ENCODE peak calls at places on chromosomes 1 and 21, in five cellular contexts. One of them, this sample, is unnamed.

GRCh38 chr1:115062542-115063004 is 26.7 kb downstream of the TSPAN2 start:
- DNase-seq in sigmoid colon: no peak
- DNase-seq in Panc1: no peak
- DNase-seq in SK-N-SH: no peak
- DNase-seq in breast epithelium: no peak
- DNase-seq in this sample: peak; percentile 64

GRCh38 chr1:200673952-200674823 is 4.5 kb upstream of the DDX59 start:
- DNase-seq in sigmoid colon: no peak
- DNase-seq in Panc1: no peak
- DNase-seq in SK-N-SH: no peak
- DNase-seq in breast epithelium: no peak
- DNase-seq in this sample: no peak

GRCh38 chr1:171739646-171740045 is 2.2 kb downstream of the VAMP4 start:
- DNase-seq in sigmoid colon: no peak
- DNase-seq in Panc1: no peak
- DNase-seq in SK-N-SH: no peak
- DNase-seq in breast epithelium: no peak
- DNase-seq in this sample: no peak

GRCh38 chr21:14259669-14260458 is 43.9 kb downstream of the RBM11 start:
- DNase-seq in sigmoid colon: no peak
- DNase-seq in Panc1: peak; percentile 47
- DNase-seq in SK-N-SH: peak; percentile 44
- DNase-seq in breast epithelium: no peak
- DNase-seq in this sample: no peak

GRCh38 chr1:100499412-100499811 is 38.5 kb upstream of the GPR88 start:
- DNase-seq in sigmoid colon: no peak
- DNase-seq in Panc1: no peak
- DNase-seq in SK-N-SH: no peak
- DNase-seq in breast epithelium: no peak
- DNase-seq in this sample: no peak

GRCh38 chr21:38771536-38771935 is 34.2 kb upstream of the ETS2 start:
- DNase-seq in sigmoid colon: no peak
- DNase-seq in Panc1: no peak
- DNase-seq in SK-N-SH: no peak
- DNase-seq in breast epithelium: no peak
- DNase-seq in this sample: no peak

GRCh38 chr1:54377040-54377691 is 29.0 kb downstream of the SSBP3 start:
- DNase-seq in sigmoid colon: no peak
- DNase-seq in Panc1: no peak
- DNase-seq in SK-N-SH: no peak
- DNase-seq in breast epithelium: no peak
- DNase-seq in this sample: peak; percentile 61

GRCh38 chr1:243322326-243322725 is 66.5 kb downstream of the SDCCAG8 start:
- DNase-seq in sigmoid colon: no peak
- DNase-seq in Panc1: no peak
- DNase-seq in SK-N-SH: no peak
- DNase-seq in breast epithelium: no peak
- DNase-seq in this sample: no peak

GRCh38 chr1:99788896-99789295 is 22.5 kb upstream of the FRRS1 start:
- DNase-seq in sigmoid colon: no peak
- DNase-seq in Panc1: no peak
- DNase-seq in SK-N-SH: no peak
- DNase-seq in breast epithelium: no peak
- DNase-seq in this sample: no peak

GRCh38 chr1:14945132-14946010 is 208.2 kb upstream of the TMEM51 start:
- DNase-seq in sigmoid colon: peak; percentile 88
- DNase-seq in Panc1: no peak
- DNase-seq in SK-N-SH: peak; percentile 85
- DNase-seq in breast epithelium: no peak
- DNase-seq in this sample: peak; percentile 30

GRCh38 chr21:39715804-39716397 is 29.1 kb upstream of the IGSF5 start:
- DNase-seq in sigmoid colon: peak; percentile 68
- DNase-seq in Panc1: no peak
- DNase-seq in SK-N-SH: peak; percentile 54
- DNase-seq in breast epithelium: no peak
- DNase-seq in this sample: peak; percentile 65

GRCh38 chr1:35683012-35683411 is 35.7 kb downstream of the C1orf216 start:
- DNase-seq in sigmoid colon: no peak
- DNase-seq in Panc1: no peak
- DNase-seq in SK-N-SH: no peak
- DNase-seq in breast epithelium: no peak
- DNase-seq in this sample: no peak

GRCh38 chr1:245645406-245645805 is 490.6 kb downstream of the KIF26B start:
- DNase-seq in sigmoid colon: no peak
- DNase-seq in Panc1: no peak
- DNase-seq in SK-N-SH: no peak
- DNase-seq in breast epithelium: no peak
- DNase-seq in this sample: no peak

GRCh38 chr1:229855999-229856650 is 210.9 kb upstream of the GALNT2 start:
- DNase-seq in sigmoid colon: no peak
- DNase-seq in Panc1: no peak
- DNase-seq in SK-N-SH: peak; percentile 28
- DNase-seq in breast epithelium: no peak
- DNase-seq in this sample: no peak

GRCh38 chr1:23528245-23528978 is 2.6 kb downstream of the E2F2 start:
- DNase-seq in sigmoid colon: peak; percentile 80
- DNase-seq in Panc1: peak; percentile 82
- DNase-seq in SK-N-SH: peak; percentile 45
- DNase-seq in breast epithelium: peak; percentile 83
- DNase-seq in this sample: peak; percentile 92
- TF ChIP-seq POLR2AphosphoS5 in sigmoid colon: no peak
- TF ChIP-seq POLR2AphosphoS5 in Panc1: no peak
- TF ChIP-seq POLR2AphosphoS5 in SK-N-SH: no peak
- TF ChIP-seq POLR2AphosphoS5 in breast epithelium: no peak
- TF ChIP-seq POLR2AphosphoS5 in this sample: no peak

DNA sequence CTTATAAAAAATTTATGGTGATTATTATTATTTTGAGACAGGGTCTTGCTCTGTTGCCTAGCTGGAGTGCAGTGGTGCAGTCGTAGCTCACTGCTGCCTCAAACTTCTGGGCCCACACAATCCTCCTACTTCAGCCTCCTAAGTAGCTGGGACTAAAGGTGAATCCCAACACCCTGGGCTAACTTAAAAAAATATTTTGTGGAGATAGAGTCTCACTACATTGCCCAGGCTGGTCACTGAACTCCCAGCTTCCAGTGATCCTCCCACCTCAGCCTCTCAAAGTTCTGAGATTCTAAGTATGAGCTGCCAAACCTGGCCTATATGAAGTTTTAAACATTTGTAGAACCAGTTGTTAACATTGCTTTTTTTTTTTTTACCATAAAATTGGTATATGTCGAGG is 18.2 kb downstream of the NFIA start:
- DNase-seq in sigmoid colon: no peak
- DNase-seq in Panc1: no peak
- DNase-seq in SK-N-SH: no peak
- DNase-seq in breast epithelium: no peak
- DNase-seq in this sample: no peak
- H3K4me3 ChIP-seq in sigmoid colon: no peak overlapping the region
- H3K4me3 ChIP-seq in Panc1: no peak overlapping the region
- H3K4me3 ChIP-seq in SK-N-SH: no peak overlapping the region
- H3K4me3 ChIP-seq in breast epithelium: no peak overlapping the region
- H3K4me3 ChIP-seq in this sample: no peak overlapping the region

DNA sequence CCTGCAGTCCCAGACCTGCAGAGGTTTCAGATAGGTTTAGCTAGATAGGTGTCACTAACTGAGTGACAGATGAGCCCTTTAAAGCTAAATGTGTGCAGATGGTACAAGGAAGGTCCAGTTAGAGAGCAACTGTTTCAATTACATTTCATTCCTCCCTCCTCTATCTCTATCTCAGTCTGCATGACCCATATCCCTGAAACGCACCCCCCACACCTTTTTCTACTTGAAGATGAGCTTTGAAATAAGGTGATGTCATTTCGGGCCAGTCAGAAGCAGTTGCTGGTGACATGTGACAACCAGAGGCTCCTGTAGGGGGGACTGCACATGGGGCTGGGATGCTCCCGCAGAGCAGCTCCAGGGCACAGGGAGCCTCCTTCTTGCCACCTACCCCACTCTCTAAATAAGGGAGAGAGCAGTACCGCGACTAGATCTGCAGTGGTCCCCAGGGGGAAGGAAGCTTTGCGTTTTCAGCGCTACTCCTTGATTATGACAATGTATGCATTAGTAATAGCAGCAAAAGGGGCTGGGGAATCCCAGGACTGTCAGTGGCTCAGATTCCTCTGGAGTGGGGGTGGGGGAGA is 4.3 kb downstream of the ATP8B2 start:
- DNase-seq in sigmoid colon: no peak
- DNase-seq in Panc1: no peak
- DNase-seq in SK-N-SH: peak; percentile 26
- DNase-seq in breast epithelium: no peak
- DNase-seq in this sample: no peak
- TF ChIP-seq POLR2AphosphoS5 in sigmoid colon: no peak
- TF ChIP-seq POLR2AphosphoS5 in Panc1: no peak
- TF ChIP-seq POLR2AphosphoS5 in SK-N-SH: no peak
- TF ChIP-seq POLR2AphosphoS5 in breast epithelium: no peak
- TF ChIP-seq POLR2AphosphoS5 in this sample: no peak

DNA sequence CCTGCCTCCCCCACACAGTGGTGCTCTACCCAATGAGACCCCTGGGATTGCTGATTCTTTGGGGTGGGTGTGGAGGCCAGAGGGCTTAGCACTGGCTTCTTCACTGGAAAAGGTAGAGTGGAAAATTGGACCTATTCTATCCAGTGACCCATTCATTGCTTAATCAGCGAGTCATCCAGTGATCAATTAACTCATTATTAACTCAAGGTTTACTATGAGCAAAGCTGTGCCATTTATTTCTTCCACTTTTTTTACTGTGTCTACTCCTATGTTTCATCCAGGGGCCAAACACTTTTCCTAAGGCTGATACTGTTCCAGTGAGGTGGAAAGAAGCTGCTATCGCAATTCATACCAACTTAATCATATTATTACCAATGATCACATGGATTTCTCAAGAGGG is 363.9 kb downstream of the RPS6KC1 start:
- DNase-seq in sigmoid colon: no peak
- DNase-seq in Panc1: no peak
- DNase-seq in SK-N-SH: no peak
- DNase-seq in breast epithelium: no peak
- DNase-seq in this sample: no peak
- H3K4me3 ChIP-seq in sigmoid colon: no peak overlapping the region
- H3K4me3 ChIP-seq in Panc1: no peak overlapping the region
- H3K4me3 ChIP-seq in SK-N-SH: no peak overlapping the region
- H3K4me3 ChIP-seq in breast epithelium: no peak overlapping the region
- H3K4me3 ChIP-seq in this sample: no peak overlapping the region

GRCh38 chr1:28577052-28577678 is 14.9 kb upstream of the RAB42 start:
- DNase-seq in sigmoid colon: no peak
- DNase-seq in Panc1: no peak
- DNase-seq in SK-N-SH: no peak
- DNase-seq in breast epithelium: no peak
- DNase-seq in this sample: no peak
- TF ChIP-seq POLR2AphosphoS5 in sigmoid colon: no peak
- TF ChIP-seq POLR2AphosphoS5 in Panc1: peak; percentile 21
- TF ChIP-seq POLR2AphosphoS5 in SK-N-SH: peak; percentile 38
- TF ChIP-seq POLR2AphosphoS5 in breast epithelium: no peak
- TF ChIP-seq POLR2AphosphoS5 in this sample: no peak

GRCh38 chr1:6386371-6386949 is 7.1 kb downstream of the ACOT7 start:
- DNase-seq in sigmoid colon: no peak
- DNase-seq in Panc1: no peak
- DNase-seq in SK-N-SH: no peak
- DNase-seq in breast epithelium: no peak
- DNase-seq in this sample: no peak
- H3K4me3 ChIP-seq in sigmoid colon: no peak overlapping the region
- H3K4me3 ChIP-seq in Panc1: peak overlapping the region; percentile 25
- H3K4me3 ChIP-seq in SK-N-SH: peak overlapping the region; percentile 45
- H3K4me3 ChIP-seq in breast epithelium: no peak overlapping the region
- H3K4me3 ChIP-seq in this sample: no peak overlapping the region

GRCh38 chr1:32208891-32209309 is at the start of gene DCDC2B:
- DNase-seq in sigmoid colon: no peak
- DNase-seq in Panc1: no peak
- DNase-seq in SK-N-SH: peak; percentile 43
- DNase-seq in breast epithelium: peak; percentile 83
- DNase-seq in this sample: peak; percentile 89
- TF ChIP-seq POLR2AphosphoS5 in sigmoid colon: no peak
- TF ChIP-seq POLR2AphosphoS5 in Panc1: no peak
- TF ChIP-seq POLR2AphosphoS5 in SK-N-SH: no peak
- TF ChIP-seq POLR2AphosphoS5 in breast epithelium: no peak
- TF ChIP-seq POLR2AphosphoS5 in this sample: no peak

GRCh38 chr21:36185498-36185897 is 28.9 kb downstream of the DOP1B start:
- DNase-seq in sigmoid colon: no peak
- DNase-seq in Panc1: no peak
- DNase-seq in SK-N-SH: no peak
- DNase-seq in breast epithelium: no peak
- DNase-seq in this sample: no peak

GRCh38 chr21:36188937-36189336 is 32.3 kb downstream of the DOP1B start:
- DNase-seq in sigmoid colon: no peak
- DNase-seq in Panc1: no peak
- DNase-seq in SK-N-SH: no peak
- DNase-seq in breast epithelium: no peak
- DNase-seq in this sample: no peak

GRCh38 chr21:36186506-36187399 is 30.1 kb downstream of the DOP1B start:
- DNase-seq in sigmoid colon: no peak
- DNase-seq in Panc1: no peak
- DNase-seq in SK-N-SH: no peak
- DNase-seq in breast epithelium: no peak
- DNase-seq in this sample: no peak

GRCh38 chr21:36190736-36191135 is 34.1 kb downstream of the DOP1B start:
- DNase-seq in sigmoid colon: no peak
- DNase-seq in Panc1: no peak
- DNase-seq in SK-N-SH: no peak
- DNase-seq in breast epithelium: no peak
- DNase-seq in this sample: no peak

GRCh38 chr21:36188081-36188681 is 31.6 kb downstream of the DOP1B start:
- DNase-seq in sigmoid colon: no peak
- DNase-seq in Panc1: no peak
- DNase-seq in SK-N-SH: no peak
- DNase-seq in breast epithelium: peak; percentile 63
- DNase-seq in this sample: peak; percentile 90
- H3K4me3 ChIP-seq in sigmoid colon: no peak overlapping the region
- H3K4me3 ChIP-seq in Panc1: no peak overlapping the region
- H3K4me3 ChIP-seq in SK-N-SH: no peak overlapping the region
- H3K4me3 ChIP-seq in breast epithelium: no peak overlapping the region
- H3K4me3 ChIP-seq in this sample: no peak overlapping the region

DNA sequence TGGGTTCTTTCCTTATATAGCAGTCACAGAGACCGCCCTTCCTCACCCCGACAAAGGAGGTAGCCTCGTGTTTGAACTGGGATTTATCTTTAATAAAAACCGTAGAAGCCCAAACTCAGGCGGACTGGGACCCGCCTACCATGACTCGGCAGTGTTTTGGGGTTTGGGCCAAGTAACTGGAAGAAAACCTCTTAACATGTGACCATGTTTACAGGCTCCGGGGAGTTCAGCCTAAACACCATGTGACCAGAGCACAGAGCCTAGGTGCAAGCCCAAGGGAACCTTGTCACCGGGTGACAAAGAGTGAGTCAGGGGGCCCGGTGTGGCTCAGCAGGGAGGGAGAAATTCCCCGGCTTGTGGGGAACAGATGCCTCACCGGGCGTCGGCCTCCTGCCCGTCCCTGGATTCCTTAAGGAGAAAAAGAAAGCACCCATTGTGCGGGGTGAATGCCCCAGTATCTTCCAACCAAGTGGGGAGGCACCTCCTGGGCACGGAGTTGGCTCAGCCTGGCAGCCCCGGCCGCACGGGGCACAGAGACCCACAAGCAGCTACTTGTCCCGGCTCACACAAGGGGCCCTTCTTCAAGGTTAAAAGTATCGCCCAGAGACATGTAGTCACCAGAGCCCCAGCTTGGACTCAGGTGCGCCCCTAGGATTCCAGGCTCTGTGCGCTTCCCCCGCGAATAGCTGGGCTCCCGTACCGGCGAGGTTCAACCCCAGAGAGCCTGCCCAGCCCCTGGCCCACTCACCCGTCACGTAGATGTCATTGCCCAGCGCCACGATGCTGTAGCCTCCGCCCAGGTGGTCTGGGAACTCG is 1.4 kb downstream of the KLHL21 start:
- DNase-seq in sigmoid colon: peak; percentile 94
- DNase-seq in Panc1: peak; percentile 90
- DNase-seq in SK-N-SH: peak; percentile 63
- DNase-seq in breast epithelium: peak; percentile 78
- DNase-seq in this sample: peak; percentile 83
- TF ChIP-seq POLR2AphosphoS5 in sigmoid colon: peak; percentile 75
- TF ChIP-seq POLR2AphosphoS5 in Panc1: no peak
- TF ChIP-seq POLR2AphosphoS5 in SK-N-SH: no peak
- TF ChIP-seq POLR2AphosphoS5 in breast epithelium: peak; percentile 76
- TF ChIP-seq POLR2AphosphoS5 in this sample: peak; percentile 90